ENCODE peak calls at places on chromosomes 11 and 22, in five cellular contexts. Q, W, P, S and V are unnamed samples. For H3K27me3, the result is how much of the 10 kb centered on the place peaks cover.

GRCh38 chr11:13940611-13941256 is 21.8 kb upstream of the SPON1 start:
- DNase-seq in Q (no peak), W (no peak), P (no peak), S (no peak), V (no peak)

GRCh38 chr11:84886344-84886743 is 740.8 kb downstream of the DLG2 start:
- DNase-seq in Q (peak), W (no peak), P (no peak), S (no peak), V (no peak)

GRCh38 chr11:17550455-17551346 is 3.6 kb downstream of the OTOG start:
- DNase-seq in Q (no peak), W (no peak), P (no peak), S (no peak), V (no peak)

GRCh38 chr11:100740440-100740839 is 53.4 kb downstream of the ARHGAP42 start:
- DNase-seq in Q (peak), W (no peak), P (no peak), S (no peak), V (no peak)

GRCh38 chr11:102201776-102202175 is 91.5 kb downstream of the YAP1 start:
- DNase-seq in Q (no peak), W (no peak), P (no peak), S (no peak), V (no peak)

GRCh38 chr11:11552688-11553087 is 69.1 kb downstream of the GALNT18 start:
- DNase-seq in Q (no peak), W (no peak), P (no peak), S (no peak), V (peak)

GRCh38 chr11:32420937-32421532 is 14.3 kb downstream of the WT1 start:
- DNase-seq in Q (no peak), W (peak), P (no peak), S (no peak), V (no peak)

GRCh38 chr11:61771995-61772455 is 19.6 kb downstream of the MYRF start:
- DNase-seq in Q (no peak), W (no peak), P (no peak), S (no peak), V (no peak)

GRCh38 chr11:112315057-112315720 is 54.5 kb upstream of the PLET1 start:
- DNase-seq in Q (no peak), W (no peak), P (no peak), S (peak), V (no peak)

GRCh38 chr22:22817468-22818201 is 70.0 kb upstream of the IGLL5 start:
- DNase-seq in Q (no peak), W (no peak), P (no peak), S (no peak), V (no peak)

GRCh38 chr11:20671856-20672546 is 2.6 kb downstream of the NELL1 start:
- DNase-seq in Q (no peak), W (no peak), P (no peak), S (no peak), V (peak)

GRCh38 chr22:39520874-39521857 is 804 bp downstream of the ATF4 start:
- DNase-seq in Q (peak), W (peak), P (peak), S (peak), V (no peak)

GRCh38 chr11:93290061-93290460 is 40.5 kb upstream of the DEUP1 start:
- DNase-seq in Q (no peak), W (no peak), P (no peak), S (no peak), V (no peak)

GRCh38 chr22:40533712-40534378 is 102.7 kb downstream of the MRTFA start:
- DNase-seq in Q (peak), W (no peak), P (peak), S (no peak), V (peak)

GRCh38 chr11:75342966-75343870 is 8.2 kb downstream of the ARRB1 start:
- DNase-seq in Q (peak), W (no peak), P (no peak), S (no peak), V (peak)

GRCh38 chr11:33742249-33742851 is 6.1 kb upstream of the CD59 start:
- DNase-seq in Q (no peak), W (no peak), P (no peak), S (no peak), V (peak)

GRCh38 chr22:46092646-46093410 is 57.5 kb upstream of the PPARA start:
- DNase-seq in Q (no peak), W (peak), P (no peak), S (no peak), V (no peak)

GRCh38 chr22:23763579-23764331 is 965 bp downstream of the C22orf15 start:
- DNase-seq in Q (no peak), W (peak), P (peak), S (no peak), V (no peak)

GRCh38 chr11:46333129-46333947 is 13.9 kb upstream of the DGKZ start:
- DNase-seq in Q (no peak), W (no peak), P (no peak), S (no peak), V (no peak)

GRCh38 chr11:11141019-11141418 is 212.0 kb downstream of the CSNK2A3 start:
- DNase-seq in Q (no peak), W (no peak), P (no peak), S (no peak), V (no peak)

GRCh38 chr11:63518548-63518947 is 12.7 kb downstream of the LGALS12 start:
- DNase-seq in Q (peak), W (no peak), P (no peak), S (no peak), V (no peak)

GRCh38 chr11:13486926-13487660 is 8.7 kb downstream of the PTH start:
- DNase-seq in Q (no peak), W (peak), P (peak), S (no peak), V (peak)

GRCh38 chr22:46139895-46140350 is 10.4 kb upstream of the PPARA start:
- DNase-seq in Q (no peak), W (peak), P (no peak), S (no peak), V (no peak)

GRCh38 chr11:57425565-57426438 is 1.1 kb downstream of the SLC43A3 start:
- DNase-seq in Q (no peak), W (peak), P (no peak), S (no peak), V (peak)

GRCh38 chr11:80724366-80724765 is 1283.5 kb upstream of the TENM4 start:
- DNase-seq in Q (no peak), W (no peak), P (no peak), S (no peak), V (peak)

GRCh38 chr22:45731798-45732495 is 60.3 kb downstream of the ATXN10 start:
- DNase-seq in Q (peak), W (no peak), P (no peak), S (no peak), V (peak)

DNA sequence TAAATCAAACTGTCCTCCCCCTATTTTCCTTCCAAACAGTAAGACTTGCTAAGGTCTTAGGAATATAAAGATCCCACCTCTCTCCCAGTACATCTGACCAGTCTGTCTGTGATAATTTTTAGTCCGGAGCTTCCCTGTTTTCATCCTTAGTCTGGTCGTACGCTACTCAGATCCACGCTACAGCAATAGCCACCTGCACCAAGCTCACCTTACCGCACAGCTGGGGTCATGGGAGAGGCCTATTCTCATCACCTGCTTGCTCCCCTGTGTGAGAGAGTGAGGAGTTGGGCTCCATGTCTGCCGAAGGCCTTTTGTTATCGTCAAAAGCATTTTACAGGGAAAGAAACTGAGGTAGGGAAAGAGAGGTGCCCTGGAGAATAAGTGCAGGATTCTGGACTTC is 16.7 kb downstream of the FXYD6 start:
- DNase-seq in Q (no peak), W (no peak), P (no peak), S (no peak), V (no peak)
- H3K27me3 ChIP-seq in Q (under half), W (under half), P (under half), S (under half), V (under half)

DNA sequence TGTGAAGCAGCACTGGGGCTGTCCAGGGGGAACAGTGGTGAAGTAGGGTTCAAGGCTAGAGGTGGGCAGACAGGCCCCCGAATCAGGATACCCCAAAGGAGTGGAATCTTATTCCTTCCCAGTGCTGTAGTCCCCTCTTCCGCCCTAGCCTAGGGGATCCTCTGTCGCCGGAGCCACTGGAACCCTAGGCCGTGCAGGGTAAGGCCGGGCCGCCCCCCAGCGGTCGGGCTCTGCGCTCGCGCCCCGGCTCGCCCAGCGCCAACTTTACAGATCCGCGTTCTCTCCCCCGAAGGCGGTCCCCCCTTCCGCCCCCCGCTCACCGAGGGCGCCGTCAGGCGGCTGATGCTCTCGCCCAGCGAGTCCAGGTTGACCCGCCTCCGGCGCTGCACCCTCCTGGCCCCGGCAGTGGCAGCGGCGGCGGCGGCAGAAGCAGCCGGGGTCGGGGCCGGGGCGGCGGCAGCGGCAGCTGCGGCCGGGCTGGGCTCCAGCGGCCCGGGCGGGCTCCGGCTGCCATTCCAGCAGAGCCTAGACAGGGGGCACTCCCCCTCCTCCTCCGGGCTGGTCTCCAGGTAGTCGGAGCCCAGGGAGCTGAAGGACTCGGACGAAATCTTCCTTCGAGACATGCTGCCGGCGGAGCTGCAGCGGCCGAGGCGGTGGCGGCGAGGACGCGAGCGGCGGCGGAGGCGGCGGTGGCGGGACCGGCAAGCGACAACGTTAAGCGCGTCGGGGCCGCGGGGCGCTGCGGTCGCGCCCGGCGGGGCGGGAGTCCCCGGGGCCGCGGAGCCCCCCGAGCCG is 646 bp downstream of the GUCY1A2 start:
- DNase-seq in Q (peak), W (peak), P (no peak), S (peak), V (no peak)
- H3K27me3 ChIP-seq in Q (under half), W (under half), P (under half), S (under half), V (under half)

GRCh38 chr22:50014655-50015401 is 2.3 kb upstream of the IL17REL start:
- DNase-seq in Q (no peak), W (peak), P (no peak), S (no peak), V (no peak)
- H3K27me3 ChIP-seq in Q (under half), W (half or more), P (under half), S (half or more), V (under half)

GRCh38 chr22:32310777-32311176 is 46.9 kb upstream of the RFPL3 start:
- DNase-seq in Q (no peak), W (no peak), P (no peak), S (no peak), V (no peak)
- H3K27me3 ChIP-seq in Q (under half), W (under half), P (under half), S (under half), V (under half)

DNA sequence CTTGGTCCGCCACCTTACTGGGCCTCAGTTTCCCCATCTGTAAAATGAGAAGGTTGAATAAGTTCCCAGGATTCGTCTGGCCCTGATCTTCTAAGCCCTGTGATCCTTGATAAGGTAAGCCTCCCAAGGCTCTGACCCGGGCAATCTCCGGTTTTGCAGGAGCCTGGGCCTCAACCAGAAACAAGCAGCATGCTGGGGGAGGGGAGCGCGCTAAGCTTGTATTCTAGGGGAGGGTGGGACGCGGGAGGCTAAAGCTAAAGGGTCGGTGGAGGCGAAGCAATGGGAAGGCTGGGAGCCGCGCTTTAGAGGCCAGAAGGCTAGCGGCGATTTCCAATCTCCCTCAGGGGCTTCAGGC is 801 bp downstream of the PTPN5 start:
- DNase-seq in Q (no peak), W (no peak), P (no peak), S (no peak), V (no peak)
- H3K27me3 ChIP-seq in Q (half or more), W (under half), P (under half), S (under half), V (under half)

DNA sequence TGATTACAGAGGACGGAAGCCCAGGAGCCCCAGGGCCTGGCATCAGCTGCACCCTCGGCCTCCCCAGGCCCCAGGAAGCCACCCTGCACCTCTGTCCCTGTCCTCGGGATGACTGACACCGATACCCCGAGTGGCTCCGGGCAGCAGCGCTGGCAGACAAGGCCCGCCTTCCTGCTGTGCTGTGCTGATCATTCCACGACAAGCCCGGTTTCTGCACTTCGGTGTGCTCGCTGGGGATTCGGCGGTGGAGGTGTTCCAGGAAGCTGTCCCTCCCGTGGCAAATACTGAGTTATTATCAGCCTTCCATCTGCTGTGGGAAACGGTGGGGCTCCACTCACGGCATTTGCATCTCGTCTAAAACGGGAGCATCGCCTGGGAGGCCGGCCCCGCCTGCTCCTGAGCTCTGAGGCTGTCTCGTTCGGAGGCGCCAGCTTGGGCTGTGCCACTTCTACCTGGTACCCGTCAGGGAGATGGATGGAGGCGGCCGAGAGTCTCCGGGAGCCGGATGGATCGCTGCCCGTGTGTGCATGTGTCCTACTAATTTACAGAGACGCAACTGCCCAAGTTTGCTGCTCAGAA is 506.1 kb downstream of the BRD1 start:
- DNase-seq in Q (no peak), W (no peak), P (no peak), S (peak), V (no peak)
- H3K27me3 ChIP-seq in Q (under half), W (under half), P (under half), S (under half), V (under half)